ENCODE peak calls at places on chromosomes 3 and 15, in eight cellular contexts. X is stomach, B is GM06990, W is ELR, U is upper lobe of right lung, Q is Daoy, F is naive B cell, I is EH. S is an unnamed sample.

GRCh38 chr15:62732078-62732477 is 310.5 kb upstream of the TPM1 start:
- DNase-seq in X (no peak), B (no peak), W (no peak), U (no peak), Q (no peak), F (no peak), I (peak; percentile 18), S (peak; percentile 48)

GRCh38 chr15:55742927-55743614 is at the start of gene PRTG:
- DNase-seq in X (peak; percentile 65), B (no peak), W (peak; percentile 85), U (peak; percentile 93), Q (peak; percentile 48), F (no peak), I (peak; percentile 70), S (peak; percentile 87)

GRCh38 chr15:82943176-82943575 is 9.3 kb downstream of the HOMER2 start:
- DNase-seq in X (no peak), B (no peak), W (no peak), U (no peak), Q (peak; percentile 9), F (no peak), I (no peak), S (no peak)

GRCh38 chr3:14431928-14432834 is 29.8 kb downstream of the SLC6A6 start:
- DNase-seq in X (peak; percentile 89), B (peak; percentile 87), W (peak; percentile 92), U (peak; percentile 96), Q (peak; percentile 94), F (peak; percentile 91), I (peak; percentile 96), S (peak; percentile 81)

GRCh38 chr15:29747837-29748417 is 74.3 kb downstream of the TJP1 start:
- DNase-seq in X (no peak), B (no peak), W (peak; percentile 57), U (no peak), Q (no peak), F (no peak), I (peak; percentile 26), S (peak; percentile 33)

GRCh38 chr3:5651351-5651750 is 463.8 kb downstream of the EDEM1 start:
- DNase-seq in X (no peak), B (no peak), W (no peak), U (no peak), Q (no peak), F (no peak), I (no peak), S (no peak)

GRCh38 chr3:10374311-10374710 is 53.4 kb upstream of the SEC13 start:
- DNase-seq in X (no peak), B (no peak), W (no peak), U (no peak), Q (no peak), F (no peak), I (no peak), S (no peak)

GRCh38 chr3:36969540-36970432 is 23.1 kb downstream of the EPM2AIP1 start:
- DNase-seq in X (no peak), B (peak; percentile 58), W (peak; percentile 85), U (no peak), Q (peak; percentile 19), F (peak; percentile 69), I (peak; percentile 78), S (peak; percentile 59)

GRCh38 chr3:139554628-139555027 is 15.1 kb upstream of the RBP1 start:
- DNase-seq in X (no peak), B (no peak), W (no peak), U (no peak), Q (no peak), F (no peak), I (no peak), S (no peak)

GRCh38 chr15:101121511-101122090 is 130.2 kb downstream of the CHSY1 start:
- DNase-seq in X (peak; percentile 73), B (peak; percentile 64), W (peak; percentile 61), U (peak; percentile 85), Q (no peak), F (peak; percentile 54), I (peak; percentile 78), S (peak; percentile 92)

GRCh38 chr3:126567696-126568438 is 9.1 kb upstream of the C3orf22 start:
- DNase-seq in X (no peak), B (no peak), W (no peak), U (no peak), Q (peak; percentile 23), F (no peak), I (peak; percentile 7), S (no peak)

GRCh38 chr3:10952525-10952924 is 40.0 kb upstream of the SLC6A1 start:
- DNase-seq in X (no peak), B (no peak), W (no peak), U (no peak), Q (no peak), F (no peak), I (no peak), S (no peak)

GRCh38 chr3:129417354-129417753 is 11.1 kb downstream of the EFCAB12 start:
- DNase-seq in X (no peak), B (no peak), W (no peak), U (no peak), Q (no peak), F (no peak), I (peak; percentile 53), S (peak; percentile 96)

GRCh38 chr15:71591057-71591456 is 219.3 kb upstream of the NR2E3 start:
- DNase-seq in X (no peak), B (no peak), W (peak; percentile 7), U (no peak), Q (no peak), F (no peak), I (no peak), S (no peak)

GRCh38 chr15:51600114-51600513 is 22.5 kb downstream of the DMXL2 start:
- DNase-seq in X (no peak), B (no peak), W (peak; percentile 70), U (no peak), Q (peak; percentile 82), F (no peak), I (peak; percentile 13), S (no peak)

GRCh38 chr15:32105258-32106248 is 75.2 kb downstream of the CHRNA7 start:
- DNase-seq in X (no peak), B (no peak), W (no peak), U (no peak), Q (no peak), F (no peak), I (no peak), S (no peak)

GRCh38 chr3:125556314-125556713 is 36.3 kb upstream of the SNX4 start:
- DNase-seq in X (no peak), B (no peak), W (peak; percentile 47), U (no peak), Q (no peak), F (no peak), I (peak; percentile 64), S (peak; percentile 80)

GRCh38 chr15:78097667-78098066 is 5.3 kb downstream of the SH2D7 start:
- DNase-seq in X (no peak), B (no peak), W (no peak), U (peak; percentile 40), Q (no peak), F (no peak), I (no peak), S (no peak)

GRCh38 chr15:93428807-93429351 is 339.9 kb upstream of the RGMA start:
- DNase-seq in X (no peak), B (no peak), W (no peak), U (no peak), Q (peak; percentile 40), F (no peak), I (no peak), S (no peak)

GRCh38 chr3:111299070-111299672 is 227.6 kb downstream of the NECTIN3 start:
- DNase-seq in X (no peak), B (no peak), W (peak; percentile 39), U (no peak), Q (no peak), F (no peak), I (peak; percentile 44), S (no peak)

GRCh38 chr3:149572796-149573414 is 84.9 kb downstream of the WWTR1 start:
- DNase-seq in X (no peak), B (no peak), W (peak; percentile 93), U (no peak), Q (peak; percentile 84), F (no peak), I (peak; percentile 86), S (peak; percentile 51)

GRCh38 chr15:78752492-78753358 is 58.5 kb downstream of the ADAMTS7 start:
- DNase-seq in X (no peak), B (no peak), W (no peak), U (no peak), Q (no peak), F (no peak), I (no peak), S (no peak)

GRCh38 chr15:100338247-100338646 is 3.5 kb downstream of the ADAMTS17 start:
- DNase-seq in X (no peak), B (no peak), W (no peak), U (no peak), Q (no peak), F (no peak), I (no peak), S (no peak)

GRCh38 chr3:141055136-141055535 is 4.0 kb downstream of the SPSB4 start:
- DNase-seq in X (no peak), B (no peak), W (no peak), U (no peak), Q (no peak), F (no peak), I (no peak), S (no peak)

GRCh38 chr3:101876142-101876541 is 26.8 kb downstream of the NFKBIZ start:
- DNase-seq in X (no peak), B (no peak), W (no peak), U (no peak), Q (no peak), F (no peak), I (no peak), S (no peak)

GRCh38 chr15:63476229-63476632 is 28.2 kb upstream of the USP3 start:
- DNase-seq in X (no peak), B (no peak), W (peak; percentile 99), U (no peak), Q (peak; percentile 79), F (no peak), I (peak; percentile 97), S (peak; percentile 93)

GRCh38 chr3:117743962-117744361 is 1034.4 kb downstream of the TUSC7 start:
- DNase-seq in X (no peak), B (no peak), W (no peak), U (no peak), Q (no peak), F (no peak), I (no peak), S (no peak)

GRCh38 chr3:191320316-191320715 is 8.9 kb upstream of the CCDC50 start:
- DNase-seq in X (no peak), B (no peak), W (no peak), U (no peak), Q (no peak), F (no peak), I (no peak), S (no peak)